ENCODE peak calls at places on chromosomes 4 and X, in six cellular contexts. S, Z, T, P, J and B are unnamed samples.

GRCh38 chrX:136028383-136028984 is 43.2 kb downstream of the SLC9A6 start:
- DNase-seq in S (no peak), Z (no peak), T (peak; percentile 74), P (peak; percentile 37), J (no peak), B (peak; percentile 47)

GRCh38 chr4:8543623-8544022 is 36.6 kb upstream of the GPR78 start:
- DNase-seq in S (no peak), Z (no peak), T (no peak), P (no peak), J (no peak), B (no peak)

GRCh38 chr4:47101453-47101852 is 70.1 kb downstream of the GABRB1 start:
- DNase-seq in S (no peak), Z (no peak), T (peak; percentile 65), P (no peak), J (no peak), B (no peak)

GRCh38 chr4:77308843-77309242 is 151.8 kb downstream of the CCNG2 start:
- DNase-seq in S (no peak), Z (no peak), T (peak; percentile 35), P (peak; percentile 41), J (no peak), B (peak; percentile 13)

GRCh38 chrX:14356401-14356800 is 172.9 kb upstream of the GLRA2 start:
- DNase-seq in S (no peak), Z (no peak), T (peak; percentile 9), P (no peak), J (no peak), B (no peak)

GRCh38 chrX:6729581-6729980 is 194.7 kb upstream of the VCX3A start:
- DNase-seq in S (no peak), Z (no peak), T (no peak), P (no peak), J (no peak), B (no peak)

GRCh38 chrX:9681422-9681821 is 84.2 kb downstream of the GPR143 start:
- DNase-seq in S (no peak), Z (no peak), T (peak; percentile 85), P (no peak), J (no peak), B (no peak)

GRCh38 chr4:126762651-126763247 is 870.0 kb upstream of the INTU start:
- DNase-seq in S (no peak), Z (no peak), T (no peak), P (no peak), J (no peak), B (no peak)

GRCh38 chr4:180827610-180828009 is 1415.6 kb upstream of the TENM3 start:
- DNase-seq in S (no peak), Z (no peak), T (peak; percentile 39), P (no peak), J (no peak), B (no peak)

GRCh38 chr4:109078724-109079123 is 223.7 kb downstream of the COL25A1 start:
- DNase-seq in S (no peak), Z (no peak), T (peak; percentile 77), P (no peak), J (no peak), B (peak; percentile 11)